ENCODE peak calls at places on chromosomes 1 and 21, in nine cellular contexts. One of them, this sample, is unnamed.

GRCh38 chr1:203127672-203128611 is at the start of gene ADORA1:
- DNase-seq in H1: peak; percentile 82
- DNase-seq in Panc1: no peak
- DNase-seq in prostate gland: peak; percentile 24
- DNase-seq in endothelial cell of umbilical vein: no peak
- DNase-seq in stomach: peak; percentile 74
- DNase-seq in breast epithelium: peak; percentile 51
- DNase-seq in upper lobe of left lung: peak; percentile 71
- DNase-seq in K562: no peak
- DNase-seq in this sample: peak; percentile 67

GRCh38 chr1:15039017-15039648 is 114.4 kb upstream of the TMEM51 start:
- DNase-seq in H1: no peak
- DNase-seq in Panc1: no peak
- DNase-seq in prostate gland: no peak
- DNase-seq in endothelial cell of umbilical vein: no peak
- DNase-seq in stomach: no peak
- DNase-seq in breast epithelium: no peak
- DNase-seq in upper lobe of left lung: no peak
- DNase-seq in K562: no peak
- DNase-seq in this sample: no peak

GRCh38 chr1:29410476-29410875 is 174.2 kb downstream of the PTPRU start:
- DNase-seq in H1: peak; percentile 26
- DNase-seq in Panc1: no peak
- DNase-seq in prostate gland: no peak
- DNase-seq in endothelial cell of umbilical vein: no peak
- DNase-seq in stomach: no peak
- DNase-seq in breast epithelium: no peak
- DNase-seq in upper lobe of left lung: no peak
- DNase-seq in K562: no peak
- DNase-seq in this sample: no peak

GRCh38 chr21:37364722-37365121 is 1.9 kb upstream of the DYRK1A start:
- DNase-seq in H1: no peak
- DNase-seq in Panc1: no peak
- DNase-seq in prostate gland: no peak
- DNase-seq in endothelial cell of umbilical vein: no peak
- DNase-seq in stomach: no peak
- DNase-seq in breast epithelium: no peak
- DNase-seq in upper lobe of left lung: no peak
- DNase-seq in K562: no peak
- DNase-seq in this sample: no peak

GRCh38 chr1:66351913-66352312 is 182.0 kb upstream of the SGIP1 start:
- DNase-seq in H1: no peak
- DNase-seq in Panc1: no peak
- DNase-seq in prostate gland: no peak
- DNase-seq in endothelial cell of umbilical vein: no peak
- DNase-seq in stomach: no peak
- DNase-seq in breast epithelium: no peak
- DNase-seq in upper lobe of left lung: no peak
- DNase-seq in K562: no peak
- DNase-seq in this sample: no peak

GRCh38 chr21:45537746-45538291 is 4.4 kb downstream of the SLC19A1 start:
- DNase-seq in H1: peak; percentile 29
- DNase-seq in Panc1: no peak
- DNase-seq in prostate gland: no peak
- DNase-seq in endothelial cell of umbilical vein: no peak
- DNase-seq in stomach: peak; percentile 18
- DNase-seq in breast epithelium: no peak
- DNase-seq in upper lobe of left lung: peak; percentile 18
- DNase-seq in K562: no peak
- DNase-seq in this sample: peak; percentile 7

GRCh38 chr1:24308365-24309015 is 10.7 kb upstream of the GRHL3 start:
- DNase-seq in H1: no peak
- DNase-seq in Panc1: no peak
- DNase-seq in prostate gland: no peak
- DNase-seq in endothelial cell of umbilical vein: no peak
- DNase-seq in stomach: no peak
- DNase-seq in breast epithelium: no peak
- DNase-seq in upper lobe of left lung: no peak
- DNase-seq in K562: no peak
- DNase-seq in this sample: no peak

GRCh38 chr1:89688607-89689006 is 55.7 kb downstream of the LRRC8C start:
- DNase-seq in H1: no peak
- DNase-seq in Panc1: no peak
- DNase-seq in prostate gland: no peak
- DNase-seq in endothelial cell of umbilical vein: no peak
- DNase-seq in stomach: no peak
- DNase-seq in breast epithelium: no peak
- DNase-seq in upper lobe of left lung: no peak
- DNase-seq in K562: no peak
- DNase-seq in this sample: no peak

GRCh38 chr1:201480231-201481003 is 11.4 kb upstream of the PHLDA3 start:
- DNase-seq in H1: peak; percentile 91
- DNase-seq in Panc1: no peak
- DNase-seq in prostate gland: peak; percentile 79
- DNase-seq in endothelial cell of umbilical vein: no peak
- DNase-seq in stomach: peak; percentile 84
- DNase-seq in breast epithelium: peak; percentile 95
- DNase-seq in upper lobe of left lung: peak; percentile 94
- DNase-seq in K562: peak; percentile 93
- DNase-seq in this sample: peak; percentile 91

GRCh38 chr1:4877426-4877825 is 223.0 kb downstream of the AJAP1 start:
- DNase-seq in H1: no peak
- DNase-seq in Panc1: no peak
- DNase-seq in prostate gland: no peak
- DNase-seq in endothelial cell of umbilical vein: no peak
- DNase-seq in stomach: no peak
- DNase-seq in breast epithelium: no peak
- DNase-seq in upper lobe of left lung: no peak
- DNase-seq in K562: no peak
- DNase-seq in this sample: no peak
- H3K9me3 ChIP-seq in H1: no peaks in the 10 kb centered on the region
- H3K9me3 ChIP-seq in Panc1: no peaks in the 10 kb centered on the region
- H3K9me3 ChIP-seq in prostate gland: no peaks in the 10 kb centered on the region
- H3K9me3 ChIP-seq in endothelial cell of umbilical vein: peaks cover 2% of the 10 kb centered on the region
- H3K9me3 ChIP-seq in stomach: no peaks in the 10 kb centered on the region
- H3K9me3 ChIP-seq in breast epithelium: no peaks in the 10 kb centered on the region
- H3K9me3 ChIP-seq in upper lobe of left lung: no peaks in the 10 kb centered on the region
- H3K9me3 ChIP-seq in K562: no peaks in the 10 kb centered on the region
- H3K9me3 ChIP-seq in this sample: no peaks in the 10 kb centered on the region

GRCh38 chr1:110603058-110603457 is 3.1 kb downstream of the KCNA2 start:
- DNase-seq in H1: no peak
- DNase-seq in Panc1: no peak
- DNase-seq in prostate gland: no peak
- DNase-seq in endothelial cell of umbilical vein: no peak
- DNase-seq in stomach: no peak
- DNase-seq in breast epithelium: no peak
- DNase-seq in upper lobe of left lung: no peak
- DNase-seq in K562: no peak
- DNase-seq in this sample: no peak
- H3K27me3 ChIP-seq in H1: peaks cover 41% of the 10 kb centered on the region
- H3K27me3 ChIP-seq in Panc1: peaks cover 2% of the 10 kb centered on the region
- H3K27me3 ChIP-seq in prostate gland: no peaks in the 10 kb centered on the region
- H3K27me3 ChIP-seq in endothelial cell of umbilical vein: peaks cover 33% of the 10 kb centered on the region
- H3K27me3 ChIP-seq in stomach: no peaks in the 10 kb centered on the region
- H3K27me3 ChIP-seq in breast epithelium: peaks cover 37% of the 10 kb centered on the region
- H3K27me3 ChIP-seq in upper lobe of left lung: peaks cover 32% of the 10 kb centered on the region
- H3K27me3 ChIP-seq in K562: peaks cover 60% of the 10 kb centered on the region
- H3K27me3 ChIP-seq in this sample: peaks cover 48% of the 10 kb centered on the region

DNA sequence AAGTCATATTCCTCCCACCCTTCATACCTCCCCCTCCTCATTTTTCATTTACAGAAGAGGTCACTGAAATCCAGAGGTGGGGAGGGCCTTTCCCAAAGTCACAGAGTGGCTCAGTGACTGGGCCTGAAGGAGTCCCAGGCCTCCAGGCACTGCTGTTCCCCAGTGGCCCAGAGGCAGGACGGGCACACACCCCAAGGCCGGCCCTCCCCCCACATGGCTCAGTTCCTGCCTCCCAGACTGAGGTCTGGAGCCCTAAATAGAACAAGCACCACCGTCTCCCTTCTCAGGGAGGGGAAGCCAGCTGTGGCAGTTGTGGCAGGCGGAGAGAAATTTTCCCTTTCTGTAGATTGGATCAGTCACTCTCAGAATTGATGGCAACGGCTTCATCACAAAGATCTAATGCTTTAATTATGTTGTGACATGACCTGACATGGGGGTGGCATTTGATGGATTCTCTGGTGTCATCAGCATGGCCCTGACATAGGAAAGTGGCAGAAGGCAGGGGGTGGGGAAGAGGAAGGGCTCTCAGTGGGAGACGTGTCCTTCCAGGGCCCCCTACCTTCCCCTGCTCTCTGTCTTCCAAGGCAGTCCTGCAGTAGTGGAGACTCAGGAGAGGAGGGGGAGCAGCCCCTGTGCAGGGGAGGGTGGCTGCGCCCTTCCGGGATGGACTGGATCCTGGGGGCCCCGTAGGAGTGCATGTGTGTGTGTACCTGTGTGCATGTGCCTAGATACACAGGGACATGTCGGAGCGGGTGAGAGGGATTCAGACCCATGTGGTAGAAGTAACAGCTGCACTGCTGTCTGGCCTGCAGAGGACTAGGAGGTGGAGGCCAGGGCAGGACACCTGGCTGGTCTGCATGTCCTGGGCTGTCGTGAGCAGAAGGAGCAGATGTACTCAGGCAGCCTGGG is 41.2 kb upstream of the FOXO6 start:
- DNase-seq in H1: peak; percentile 47
- DNase-seq in Panc1: no peak
- DNase-seq in prostate gland: no peak
- DNase-seq in endothelial cell of umbilical vein: no peak
- DNase-seq in stomach: no peak
- DNase-seq in breast epithelium: no peak
- DNase-seq in upper lobe of left lung: no peak
- DNase-seq in K562: no peak
- DNase-seq in this sample: no peak
- TF ChIP-seq POLR2AphosphoS5 in H1: no peak
- TF ChIP-seq POLR2AphosphoS5 in Panc1: no peak
- TF ChIP-seq POLR2AphosphoS5 in prostate gland: no peak
- TF ChIP-seq POLR2AphosphoS5 in endothelial cell of umbilical vein: no peak
- TF ChIP-seq POLR2AphosphoS5 in stomach: no peak
- TF ChIP-seq POLR2AphosphoS5 in breast epithelium: no peak
- TF ChIP-seq POLR2AphosphoS5 in upper lobe of left lung: no peak
- TF ChIP-seq POLR2AphosphoS5 in K562: no peak
- TF ChIP-seq POLR2AphosphoS5 in this sample: no peak

GRCh38 chr1:40469327-40469726 is 7.8 kb upstream of the ZFP69 start:
- DNase-seq in H1: no peak
- DNase-seq in Panc1: no peak
- DNase-seq in prostate gland: no peak
- DNase-seq in endothelial cell of umbilical vein: no peak
- DNase-seq in stomach: no peak
- DNase-seq in breast epithelium: no peak
- DNase-seq in upper lobe of left lung: no peak
- DNase-seq in K562: no peak
- DNase-seq in this sample: no peak
- H3K9me3 ChIP-seq in H1: peaks cover 60% of the 10 kb centered on the region
- H3K9me3 ChIP-seq in Panc1: peaks cover 51% of the 10 kb centered on the region
- H3K9me3 ChIP-seq in prostate gland: peaks cover 4% of the 10 kb centered on the region
- H3K9me3 ChIP-seq in endothelial cell of umbilical vein: peaks cover 3% of the 10 kb centered on the region
- H3K9me3 ChIP-seq in stomach: peaks cover 94% of the 10 kb centered on the region
- H3K9me3 ChIP-seq in breast epithelium: peaks cover 57% of the 10 kb centered on the region
- H3K9me3 ChIP-seq in upper lobe of left lung: peaks cover 64% of the 10 kb centered on the region
- H3K9me3 ChIP-seq in K562: peaks cover 19% of the 10 kb centered on the region
- H3K9me3 ChIP-seq in this sample: peaks cover 64% of the 10 kb centered on the region

GRCh38 chr1:155121249-155121648 is 6.4 kb upstream of the EFNA1 start:
- DNase-seq in H1: no peak
- DNase-seq in Panc1: no peak
- DNase-seq in prostate gland: no peak
- DNase-seq in endothelial cell of umbilical vein: no peak
- DNase-seq in stomach: no peak
- DNase-seq in breast epithelium: no peak
- DNase-seq in upper lobe of left lung: no peak
- DNase-seq in K562: no peak
- DNase-seq in this sample: no peak
- H3K27me3 ChIP-seq in H1: peaks cover 24% of the 10 kb centered on the region
- H3K27me3 ChIP-seq in Panc1: no peaks in the 10 kb centered on the region
- H3K27me3 ChIP-seq in prostate gland: no peaks in the 10 kb centered on the region
- H3K27me3 ChIP-seq in endothelial cell of umbilical vein: peaks cover 4% of the 10 kb centered on the region
- H3K27me3 ChIP-seq in stomach: no peaks in the 10 kb centered on the region
- H3K27me3 ChIP-seq in breast epithelium: no peaks in the 10 kb centered on the region
- H3K27me3 ChIP-seq in upper lobe of left lung: peaks cover 2% of the 10 kb centered on the region
- H3K27me3 ChIP-seq in K562: no peaks in the 10 kb centered on the region
- H3K27me3 ChIP-seq in this sample: no peaks in the 10 kb centered on the region

DNA sequence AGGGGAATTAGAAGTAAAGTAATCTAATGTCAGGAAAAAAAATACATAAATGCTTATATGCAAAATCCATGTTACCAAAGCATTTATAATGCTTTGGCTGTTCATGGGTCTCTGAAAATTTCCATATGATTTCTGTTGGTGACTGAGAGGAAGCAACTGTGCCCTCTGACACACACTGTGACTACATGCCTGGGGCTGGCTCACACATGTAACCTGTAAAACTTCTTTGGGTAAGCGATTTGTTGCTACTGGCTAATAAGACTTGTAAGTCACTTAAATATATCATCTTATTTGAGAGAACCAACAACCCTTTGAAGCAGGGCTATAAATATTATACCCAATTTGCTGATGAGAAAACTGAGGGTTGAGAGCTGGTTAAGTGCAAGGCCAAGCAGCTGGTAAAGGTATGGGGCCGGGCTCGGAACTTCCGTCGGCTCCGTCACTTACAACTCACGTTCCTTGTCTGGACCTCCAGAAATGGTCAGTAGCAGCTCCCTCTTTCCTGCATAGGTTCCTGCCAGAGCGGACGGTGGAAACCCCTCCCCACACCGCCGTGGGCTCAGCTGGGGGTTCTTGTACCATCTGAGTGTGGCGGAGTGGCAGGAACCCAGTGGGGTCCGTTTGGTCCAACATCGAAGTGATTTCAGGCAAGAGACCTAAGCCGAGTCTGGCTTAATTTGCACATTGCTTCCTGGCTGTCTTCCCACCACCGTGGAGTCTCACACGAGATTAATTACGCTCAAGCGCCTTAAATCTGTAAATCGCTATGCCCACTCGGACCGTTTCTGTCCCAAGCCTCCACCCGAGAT is 714 bp downstream of the DFFA start:
- DNase-seq in H1: peak; percentile 58
- DNase-seq in Panc1: no peak
- DNase-seq in prostate gland: no peak
- DNase-seq in endothelial cell of umbilical vein: no peak
- DNase-seq in stomach: no peak
- DNase-seq in breast epithelium: peak; percentile 24
- DNase-seq in upper lobe of left lung: no peak
- DNase-seq in K562: no peak
- DNase-seq in this sample: no peak
- TF ChIP-seq POLR2AphosphoS5 in H1: no peak
- TF ChIP-seq POLR2AphosphoS5 in Panc1: no peak
- TF ChIP-seq POLR2AphosphoS5 in prostate gland: no peak
- TF ChIP-seq POLR2AphosphoS5 in endothelial cell of umbilical vein: no peak
- TF ChIP-seq POLR2AphosphoS5 in stomach: no peak
- TF ChIP-seq POLR2AphosphoS5 in breast epithelium: no peak
- TF ChIP-seq POLR2AphosphoS5 in upper lobe of left lung: no peak
- TF ChIP-seq POLR2AphosphoS5 in K562: no peak
- TF ChIP-seq POLR2AphosphoS5 in this sample: no peak

This sample was measured in transverse colon.